ENCODE peak calls at places on chromosome 1, in ten cellular contexts. H is IMR-90, V is mesenchymal stem cell, G is fibroblast of lung, D is astrocyte, E is colonic mucosa, P is H9, X is endodermal cell, L is GM23248, U is GM12878. W is an unnamed sample.

GRCh38 chr1:58780586-58781452 is 3.0 kb downstream of the JUN start:
- DNase-seq in H (peak), V (peak), G (peak), D (peak), E (peak), P (no peak), X (no peak), L (peak), U (no peak), W (no peak)

GRCh38 chr1:240619357-240619756 is 7.4 kb upstream of the GREM2 start:
- DNase-seq in H (no peak), V (no peak), G (no peak), D (no peak), E (no peak), P (no peak), X (no peak), L (no peak), U (no peak), W (no peak)

GRCh38 chr1:47931395-47931794 is 65.8 kb downstream of the TRABD2B start:
- DNase-seq in H (no peak), V (no peak), G (no peak), D (no peak), E (peak), P (no peak), X (peak), L (no peak), U (no peak), W (peak)

GRCh38 chr1:222844108-222844779 is 29.4 kb downstream of the DISP1 start:
- DNase-seq in H (no peak), V (no peak), G (no peak), D (peak), E (no peak), P (no peak), X (no peak), L (peak), U (no peak), W (no peak)

GRCh38 chr1:99707535-99708142 is 58.8 kb downstream of the FRRS1 start:
- DNase-seq in H (peak), V (peak), G (peak), D (peak), E (peak), P (peak), X (peak), L (peak), U (peak), W (peak)

GRCh38 chr1:150017206-150017750 is 6.8 kb upstream of the OTUD7B start:
- DNase-seq in H (no peak), V (no peak), G (no peak), D (no peak), E (peak), P (peak), X (peak), L (no peak), U (no peak), W (peak)

GRCh38 chr1:210757677-210758076 is 376.3 kb downstream of the KCNH1 start:
- DNase-seq in H (no peak), V (no peak), G (no peak), D (no peak), E (no peak), P (peak), X (peak), L (no peak), U (no peak), W (no peak)

GRCh38 chr1:232538224-232538942 is 91.5 kb downstream of the SIPA1L2 start:
- DNase-seq in H (peak), V (peak), G (peak), D (peak), E (no peak), P (peak), X (peak), L (peak), U (no peak), W (peak)

GRCh38 chr1:167924102-167924501 is 10.2 kb upstream of the ADCY10 start:
- DNase-seq in H (no peak), V (no peak), G (no peak), D (no peak), E (no peak), P (no peak), X (no peak), L (no peak), U (no peak), W (no peak)

GRCh38 chr1:39116868-39117728 is 87.4 kb upstream of the MACF1 start:
- DNase-seq in H (no peak), V (peak), G (peak), D (peak), E (no peak), P (no peak), X (no peak), L (peak), U (no peak), W (peak)

GRCh38 chr1:29671957-29672356 is 435.6 kb downstream of the PTPRU start:
- DNase-seq in H (no peak), V (no peak), G (no peak), D (no peak), E (no peak), P (peak), X (no peak), L (no peak), U (no peak), W (no peak)

GRCh38 chr1:39003787-39004186 is 12.7 kb downstream of the AKIRIN1 start:
- DNase-seq in H (peak), V (no peak), G (no peak), D (peak), E (no peak), P (no peak), X (no peak), L (peak), U (no peak), W (no peak)

GRCh38 chr1:171935664-171936063 is 94.4 kb downstream of the DNM3 start:
- DNase-seq in H (no peak), V (no peak), G (no peak), D (no peak), E (no peak), P (no peak), X (no peak), L (peak), U (no peak), W (no peak)

GRCh38 chr1:54475357-54476230 is 69.4 kb upstream of the SSBP3 start:
- DNase-seq in H (no peak), V (no peak), G (no peak), D (no peak), E (no peak), P (peak), X (peak), L (no peak), U (no peak), W (no peak)

GRCh38 chr1:84997667-84998600 is 1.0 kb upstream of the MCOLN2 start:
- DNase-seq in H (peak), V (peak), G (peak), D (peak), E (peak), P (peak), X (peak), L (peak), U (no peak), W (peak)

GRCh38 chr1:159911668-159912067 is 11.7 kb upstream of the CFAP45 start:
- DNase-seq in H (no peak), V (peak), G (no peak), D (no peak), E (no peak), P (no peak), X (no peak), L (no peak), U (no peak), W (no peak)

GRCh38 chr1:29122662-29122986 is 1.1 kb downstream of the TMEM200B start:
- DNase-seq in H (peak), V (peak), G (peak), D (peak), E (peak), P (no peak), X (peak), L (peak), U (no peak), W (peak)

GRCh38 chr1:7988576-7988975 is 27.1 kb downstream of the PARK7 start:
- DNase-seq in H (peak), V (peak), G (no peak), D (no peak), E (no peak), P (no peak), X (no peak), L (peak), U (no peak), W (peak)

GRCh38 chr1:42739753-42740700 is at the start of gene CLDN19:
- DNase-seq in H (no peak), V (no peak), G (no peak), D (no peak), E (no peak), P (peak), X (peak), L (no peak), U (no peak), W (no peak)

GRCh38 chr1:200269256-200269655 is 140.6 kb downstream of the ZNF281 start:
- DNase-seq in H (no peak), V (no peak), G (no peak), D (no peak), E (no peak), P (no peak), X (no peak), L (no peak), U (no peak), W (no peak)

GRCh38 chr1:215710340-215710971 is 143.4 kb downstream of the KCTD3 start:
- DNase-seq in H (peak), V (peak), G (peak), D (peak), E (peak), P (peak), X (peak), L (peak), U (no peak), W (peak)

GRCh38 chr1:228989176-228989575 is 253.9 kb downstream of the RHOU start:
- DNase-seq in H (no peak), V (no peak), G (no peak), D (no peak), E (no peak), P (no peak), X (no peak), L (no peak), U (no peak), W (no peak)

DNA sequence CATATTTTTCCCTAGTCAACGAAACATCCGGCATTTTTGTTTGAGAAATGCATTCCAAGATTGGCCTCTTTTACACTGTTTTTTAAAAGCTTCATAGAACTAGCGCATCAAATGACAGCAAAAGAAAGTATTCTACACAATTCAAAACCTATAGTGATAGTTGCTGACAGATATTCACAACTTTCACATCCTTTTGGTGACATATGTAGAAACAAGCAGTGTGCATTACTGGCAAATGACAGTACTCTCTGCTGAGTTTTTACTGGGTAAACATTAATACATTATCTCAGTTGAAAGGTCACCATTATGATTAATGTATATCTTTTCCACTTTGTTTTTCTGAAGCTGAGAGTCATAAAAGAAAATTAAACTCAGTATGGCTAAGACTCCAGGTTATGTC is 135.4 kb upstream of the RGS18 start:
- DNase-seq in H (no peak), V (no peak), G (no peak), D (no peak), E (no peak), P (no peak), X (no peak), L (no peak), U (no peak), W (no peak)
- H3K27ac ChIP-seq in H (no peak), V (no peak), G (no peak), D (no peak), E (no peak), P (no peak), X (no peak), L (no peak), U (no peak), W (no peak)

GRCh38 chr1:25810341-25811299 is 9.1 kb upstream of the MTFR1L start:
- DNase-seq in H (peak), V (peak), G (peak), D (no peak), E (peak), P (peak), X (peak), L (peak), U (no peak), W (peak)

GRCh38 chr1:25813071-25813733 is 6.6 kb upstream of the MTFR1L start:
- DNase-seq in H (no peak), V (no peak), G (no peak), D (no peak), E (no peak), P (no peak), X (no peak), L (no peak), U (no peak), W (no peak)

GRCh38 chr1:25809929-25810328 is 9.8 kb upstream of the MTFR1L start:
- DNase-seq in H (no peak), V (no peak), G (no peak), D (no peak), E (no peak), P (no peak), X (no peak), L (no peak), U (no peak), W (no peak)

GRCh38 chr1:25809283-25809926 is 9.4 kb downstream of the SELENON start:
- DNase-seq in H (no peak), V (no peak), G (no peak), D (no peak), E (no peak), P (no peak), X (no peak), L (no peak), U (no peak), W (no peak)

GRCh38 chr1:25811384-25812082 is 8.2 kb upstream of the MTFR1L start:
- DNase-seq in H (no peak), V (no peak), G (no peak), D (no peak), E (no peak), P (no peak), X (no peak), L (no peak), U (no peak), W (no peak)
- H3K9ac ChIP-seq in H (no peak), V (peak), G (no peak), D (peak), E (no peak), P (no peak), X (no peak), L (no peak), U (no peak), W (no peak)

GRCh38 chr1:19647643-19648042 is 3.5 kb downstream of the NBL1 start:
- DNase-seq in H (no peak), V (peak), G (no peak), D (no peak), E (peak), P (no peak), X (no peak), L (peak), U (no peak), W (no peak)
- H3K27ac ChIP-seq in H (no peak), V (no peak), G (peak), D (no peak), E (peak), P (no peak), X (no peak), L (no peak), U (no peak), W (no peak)

GRCh38 chr1:15188145-15188544 is 34.6 kb downstream of the TMEM51 start:
- DNase-seq in H (no peak), V (no peak), G (no peak), D (no peak), E (no peak), P (peak), X (peak), L (no peak), U (no peak), W (no peak)

GRCh38 chr1:15186846-15187151 is 33.3 kb downstream of the TMEM51 start:
- DNase-seq in H (no peak), V (peak), G (no peak), D (no peak), E (no peak), P (peak), X (peak), L (no peak), U (no peak), W (no peak)

GRCh38 chr1:15188678-15189077 is 35.1 kb downstream of the TMEM51 start:
- DNase-seq in H (peak), V (peak), G (no peak), D (no peak), E (no peak), P (no peak), X (no peak), L (peak), U (no peak), W (no peak)

GRCh38 chr1:15186073-15186845 is 32.7 kb downstream of the TMEM51 start:
- DNase-seq in H (no peak), V (no peak), G (no peak), D (no peak), E (no peak), P (no peak), X (no peak), L (no peak), U (no peak), W (no peak)

DNA sequence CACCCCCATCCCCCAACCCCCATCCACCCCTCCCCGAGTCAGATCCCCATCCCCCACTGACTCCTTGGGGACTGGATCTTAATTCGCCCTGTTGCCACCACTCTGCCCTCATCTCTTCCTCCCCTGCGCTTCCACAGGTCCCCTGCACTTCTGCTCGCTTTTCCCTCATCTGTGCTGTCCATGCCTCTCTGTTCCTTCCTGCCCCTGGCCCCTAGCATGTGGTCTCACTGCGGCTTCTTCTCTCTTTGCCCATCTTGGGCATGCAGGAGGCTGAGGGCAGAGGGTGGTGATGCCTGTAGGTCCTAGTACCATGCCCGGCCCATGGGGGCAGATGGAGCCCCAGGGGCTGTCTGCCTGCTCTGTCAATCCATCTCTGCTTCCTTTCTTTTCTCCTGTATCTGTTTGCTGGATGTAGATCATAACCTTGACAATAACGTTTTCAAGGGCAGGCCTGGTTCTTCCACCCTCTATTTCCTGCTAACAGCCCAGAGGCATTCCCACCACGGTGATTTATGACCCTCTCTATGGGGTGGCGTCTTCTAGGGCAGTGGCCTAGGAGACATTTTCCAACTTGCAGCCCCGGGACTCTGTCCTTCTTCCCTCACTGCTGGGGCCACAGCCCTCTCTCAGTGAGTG is 33.7 kb downstream of the TMEM51 start:
- DNase-seq in H (no peak), V (peak), G (no peak), D (no peak), E (peak), P (no peak), X (no peak), L (no peak), U (no peak), W (no peak)
- H3K9ac ChIP-seq in H (peak), V (no peak), G (no peak), D (no peak), E (peak), P (no peak), X (no peak), L (no peak), U (no peak), W (no peak)

DNA sequence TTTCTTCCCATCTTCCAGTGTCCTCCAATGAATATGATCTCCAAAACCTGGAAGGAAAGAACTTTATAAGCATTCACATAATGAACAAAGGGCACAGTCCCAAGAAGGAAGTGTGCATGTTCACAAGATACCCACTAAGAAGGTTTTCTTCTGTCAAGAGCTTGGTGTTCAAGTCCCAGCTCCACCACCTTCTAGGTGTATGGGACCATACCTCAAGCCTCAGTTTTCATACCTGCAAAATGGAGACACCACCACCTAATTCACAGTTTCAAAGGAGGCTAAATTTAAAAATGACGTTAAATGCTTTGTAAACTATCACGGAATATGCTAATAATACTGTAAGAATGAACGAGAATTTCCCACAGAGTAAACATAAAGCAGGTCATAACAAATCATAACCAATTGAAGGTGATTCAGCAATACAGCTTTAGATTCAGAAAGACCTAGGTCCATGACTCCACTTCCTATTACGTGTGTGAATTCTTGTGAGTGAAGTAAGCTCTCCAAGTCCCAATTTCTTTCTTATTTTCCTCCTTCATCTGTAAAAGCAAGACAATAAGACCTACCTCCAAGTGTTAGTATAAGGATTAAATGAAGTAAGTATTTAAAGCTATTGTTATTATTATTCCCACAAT is 8.1 kb upstream of the KTI12 start:
- DNase-seq in H (peak), V (no peak), G (no peak), D (no peak), E (no peak), P (no peak), X (no peak), L (no peak), U (no peak), W (no peak)
- H3K27ac ChIP-seq in H (no peak), V (no peak), G (no peak), D (no peak), E (no peak), P (no peak), X (no peak), L (no peak), U (no peak), W (no peak)

W was measured in PC-3.